ENCODE peak calls at places on chromosomes 13 and 19, in eight cellular contexts. One of them, this sample, is unnamed.

GRCh38 chr19:45469835-45470146 is 2.0 kb downstream of the FOSB start:
- DNase-seq in heart right ventricle: no peak
- DNase-seq in osteocyte: no peak
- DNase-seq in fibroblast of lung: no peak
- DNase-seq in HFFc6: no peak
- DNase-seq in NB4: no peak
- DNase-seq in cardiac muscle cell: peak
- DNase-seq in activated B cell treated with CpG ODN at 0.5 μM for 24 hours: no peak
- DNase-seq in this sample: no peak

GRCh38 chr13:28522871-28523270 is 27.9 kb upstream of the FLT1 start:
- DNase-seq in cardiac muscle cell: no peak
- DNase-seq in NB4: no peak
- DNase-seq in fibroblast of lung: no peak
- DNase-seq in activated B cell treated with CpG ODN at 0.5 μM for 24 hours: no peak
- DNase-seq in osteocyte: no peak
- DNase-seq in heart right ventricle: no peak
- DNase-seq in HFFc6: no peak
- DNase-seq in this sample: no peak

GRCh38 chr13:82747331-82747730 is 1134.9 kb downstream of the SLITRK1 start:
- DNase-seq in osteocyte: no peak
- DNase-seq in NB4: no peak
- DNase-seq in heart right ventricle: no peak
- DNase-seq in activated B cell treated with CpG ODN at 0.5 μM for 24 hours: no peak
- DNase-seq in fibroblast of lung: peak
- DNase-seq in cardiac muscle cell: no peak
- DNase-seq in HFFc6: peak
- DNase-seq in this sample: no peak

GRCh38 chr13:40665061-40665753 is 1.2 kb downstream of the FOXO1 start:
- DNase-seq in osteocyte: no peak
- DNase-seq in NB4: peak
- DNase-seq in cardiac muscle cell: peak
- DNase-seq in activated B cell treated with CpG ODN at 0.5 μM for 24 hours: no peak
- DNase-seq in fibroblast of lung: no peak
- DNase-seq in heart right ventricle: peak
- DNase-seq in HFFc6: no peak
- DNase-seq in this sample: peak

GRCh38 chr19:11821474-11821873 is 7.4 kb downstream of the ZNF440 start:
- DNase-seq in NB4: no peak
- DNase-seq in heart right ventricle: no peak
- DNase-seq in HFFc6: peak
- DNase-seq in fibroblast of lung: peak
- DNase-seq in osteocyte: no peak
- DNase-seq in cardiac muscle cell: no peak
- DNase-seq in activated B cell treated with CpG ODN at 0.5 μM for 24 hours: no peak
- DNase-seq in this sample: no peak

GRCh38 chr19:22831211-22831610 is 880 bp upstream of the ZNF723 start:
- DNase-seq in fibroblast of lung: no peak
- DNase-seq in heart right ventricle: no peak
- DNase-seq in activated B cell treated with CpG ODN at 0.5 μM for 24 hours: no peak
- DNase-seq in NB4: no peak
- DNase-seq in HFFc6: no peak
- DNase-seq in cardiac muscle cell: no peak
- DNase-seq in osteocyte: peak
- DNase-seq in this sample: no peak

GRCh38 chr19:39402417-39403297 is 4.0 kb upstream of the ZFP36 start:
- DNase-seq in NB4: peak
- DNase-seq in HFFc6: peak
- DNase-seq in fibroblast of lung: peak
- DNase-seq in activated B cell treated with CpG ODN at 0.5 μM for 24 hours: peak
- DNase-seq in cardiac muscle cell: peak
- DNase-seq in heart right ventricle: peak
- DNase-seq in osteocyte: peak
- DNase-seq in this sample: peak

GRCh38 chr19:31408460-31409124 is 59.4 kb upstream of the TSHZ3 start:
- DNase-seq in activated B cell treated with CpG ODN at 0.5 μM for 24 hours: no peak
- DNase-seq in heart right ventricle: peak
- DNase-seq in fibroblast of lung: peak
- DNase-seq in osteocyte: no peak
- DNase-seq in cardiac muscle cell: no peak
- DNase-seq in NB4: peak
- DNase-seq in HFFc6: peak
- DNase-seq in this sample: no peak

GRCh38 chr13:26117620-26118019 is 65.8 kb upstream of the SHISA2 start:
- DNase-seq in osteocyte: no peak
- DNase-seq in HFFc6: no peak
- DNase-seq in fibroblast of lung: no peak
- DNase-seq in NB4: no peak
- DNase-seq in activated B cell treated with CpG ODN at 0.5 μM for 24 hours: no peak
- DNase-seq in heart right ventricle: no peak
- DNase-seq in cardiac muscle cell: no peak
- DNase-seq in this sample: no peak

GRCh38 chr13:80131204-80131603 is 209.7 kb downstream of the SPRY2 start:
- DNase-seq in HFFc6: peak
- DNase-seq in activated B cell treated with CpG ODN at 0.5 μM for 24 hours: no peak
- DNase-seq in osteocyte: no peak
- DNase-seq in NB4: peak
- DNase-seq in cardiac muscle cell: peak
- DNase-seq in heart right ventricle: peak
- DNase-seq in fibroblast of lung: peak
- DNase-seq in this sample: peak

GRCh38 chr19:33428627-33429013 is 55.1 kb downstream of the CEBPG start:
- DNase-seq in fibroblast of lung: no peak
- DNase-seq in activated B cell treated with CpG ODN at 0.5 μM for 24 hours: no peak
- DNase-seq in cardiac muscle cell: no peak
- DNase-seq in NB4: no peak
- DNase-seq in heart right ventricle: no peak
- DNase-seq in osteocyte: no peak
- DNase-seq in HFFc6: no peak
- DNase-seq in this sample: peak

GRCh38 chr19:10820173-10820572 is 15.8 kb downstream of the TMED1 start:
- DNase-seq in NB4: no peak
- DNase-seq in HFFc6: no peak
- DNase-seq in cardiac muscle cell: no peak
- DNase-seq in osteocyte: no peak
- DNase-seq in activated B cell treated with CpG ODN at 0.5 μM for 24 hours: no peak
- DNase-seq in heart right ventricle: no peak
- DNase-seq in fibroblast of lung: no peak
- DNase-seq in this sample: no peak

GRCh38 chr19:8904597-8904996 is 72.4 kb downstream of the MBD3L1 start:
- DNase-seq in cardiac muscle cell: no peak
- DNase-seq in HFFc6: no peak
- DNase-seq in heart right ventricle: no peak
- DNase-seq in fibroblast of lung: no peak
- DNase-seq in osteocyte: no peak
- DNase-seq in NB4: no peak
- DNase-seq in activated B cell treated with CpG ODN at 0.5 μM for 24 hours: no peak
- DNase-seq in this sample: no peak

GRCh38 chr19:49749055-49749716 is 13.9 kb downstream of the TSKS start:
- DNase-seq in HFFc6: peak
- DNase-seq in heart right ventricle: no peak
- DNase-seq in NB4: no peak
- DNase-seq in cardiac muscle cell: no peak
- DNase-seq in fibroblast of lung: no peak
- DNase-seq in activated B cell treated with CpG ODN at 0.5 μM for 24 hours: no peak
- DNase-seq in osteocyte: no peak
- DNase-seq in this sample: no peak

GRCh38 chr19:11964496-11964857 is 363 bp upstream of the ZNF763 start:
- DNase-seq in NB4: no peak
- DNase-seq in osteocyte: no peak
- DNase-seq in HFFc6: peak
- DNase-seq in activated B cell treated with CpG ODN at 0.5 μM for 24 hours: no peak
- DNase-seq in cardiac muscle cell: no peak
- DNase-seq in fibroblast of lung: no peak
- DNase-seq in heart right ventricle: no peak
- DNase-seq in this sample: peak

GRCh38 chr13:68261105-68261504 is 1031.0 kb upstream of the PCDH9 start:
- DNase-seq in NB4: peak
- DNase-seq in cardiac muscle cell: no peak
- DNase-seq in osteocyte: no peak
- DNase-seq in fibroblast of lung: no peak
- DNase-seq in HFFc6: no peak
- DNase-seq in heart right ventricle: no peak
- DNase-seq in activated B cell treated with CpG ODN at 0.5 μM for 24 hours: no peak
- DNase-seq in this sample: no peak

GRCh38 chr19:55485439-55486011 is 537 bp downstream of the NAT14 start:
- DNase-seq in activated B cell treated with CpG ODN at 0.5 μM for 24 hours: no peak
- DNase-seq in HFFc6: no peak
- DNase-seq in heart right ventricle: no peak
- DNase-seq in NB4: no peak
- DNase-seq in cardiac muscle cell: no peak
- DNase-seq in fibroblast of lung: no peak
- DNase-seq in osteocyte: no peak
- DNase-seq in this sample: peak

DNA sequence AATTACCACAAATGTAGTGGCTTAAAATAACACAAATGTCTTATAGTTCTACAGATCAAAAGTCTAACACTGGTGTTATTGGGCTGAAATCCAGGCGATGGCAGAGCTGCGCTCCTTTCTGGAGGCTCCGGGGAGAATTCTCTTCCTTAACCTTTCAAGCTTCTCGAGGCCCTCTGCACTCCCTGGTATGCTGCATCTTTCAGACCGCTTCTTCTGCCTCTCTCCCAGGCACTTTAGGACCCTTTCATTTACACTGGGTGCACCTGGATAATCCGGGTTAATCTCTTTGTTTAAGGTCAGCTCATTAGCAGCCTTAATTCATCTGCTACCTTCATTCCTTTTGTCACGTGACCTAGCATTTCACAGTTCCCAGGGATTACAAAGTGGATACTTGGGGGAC is 211.3 kb upstream of the RFC3 start:
- DNase-seq in osteocyte: no peak
- DNase-seq in fibroblast of lung: no peak
- DNase-seq in NB4: no peak
- DNase-seq in heart right ventricle: no peak
- DNase-seq in HFFc6: no peak
- DNase-seq in cardiac muscle cell: peak
- DNase-seq in activated B cell treated with CpG ODN at 0.5 μM for 24 hours: no peak
- DNase-seq in this sample: no peak
- TF ChIP-seq CTCF in osteocyte: peak
- TF ChIP-seq CTCF in fibroblast of lung: no peak
- TF ChIP-seq CTCF in NB4: no peak
- TF ChIP-seq CTCF in heart right ventricle: no peak
- TF ChIP-seq CTCF in HFFc6: no peak
- TF ChIP-seq CTCF in cardiac muscle cell: peak
- TF ChIP-seq CTCF in activated B cell treated with CpG ODN at 0.5 μM for 24 hours: no peak
- TF ChIP-seq CTCF in this sample: no peak

GRCh38 chr13:113319371-113319770 is 22.3 kb downstream of the LAMP1 start:
- DNase-seq in osteocyte: no peak
- DNase-seq in HFFc6: no peak
- DNase-seq in activated B cell treated with CpG ODN at 0.5 μM for 24 hours: no peak
- DNase-seq in cardiac muscle cell: no peak
- DNase-seq in NB4: no peak
- DNase-seq in fibroblast of lung: no peak
- DNase-seq in heart right ventricle: no peak
- DNase-seq in this sample: peak

GRCh38 chr13:113320226-113320875 is 23.3 kb downstream of the LAMP1 start:
- DNase-seq in fibroblast of lung: no peak
- DNase-seq in HFFc6: no peak
- DNase-seq in heart right ventricle: no peak
- DNase-seq in activated B cell treated with CpG ODN at 0.5 μM for 24 hours: no peak
- DNase-seq in cardiac muscle cell: no peak
- DNase-seq in NB4: no peak
- DNase-seq in osteocyte: no peak
- DNase-seq in this sample: no peak

GRCh38 chr13:113317031-113317430 is 20.0 kb downstream of the LAMP1 start:
- DNase-seq in osteocyte: no peak
- DNase-seq in HFFc6: no peak
- DNase-seq in fibroblast of lung: no peak
- DNase-seq in activated B cell treated with CpG ODN at 0.5 μM for 24 hours: no peak
- DNase-seq in cardiac muscle cell: no peak
- DNase-seq in NB4: no peak
- DNase-seq in heart right ventricle: no peak
- DNase-seq in this sample: peak

GRCh38 chr13:113321546-113321945 is 24.5 kb downstream of the LAMP1 start:
- DNase-seq in activated B cell treated with CpG ODN at 0.5 μM for 24 hours: no peak
- DNase-seq in NB4: no peak
- DNase-seq in heart right ventricle: no peak
- DNase-seq in fibroblast of lung: no peak
- DNase-seq in HFFc6: no peak
- DNase-seq in cardiac muscle cell: no peak
- DNase-seq in osteocyte: no peak
- DNase-seq in this sample: peak

GRCh38 chr13:113318956-113319355 is 21.9 kb downstream of the LAMP1 start:
- DNase-seq in heart right ventricle: no peak
- DNase-seq in HFFc6: no peak
- DNase-seq in osteocyte: no peak
- DNase-seq in NB4: no peak
- DNase-seq in fibroblast of lung: no peak
- DNase-seq in activated B cell treated with CpG ODN at 0.5 μM for 24 hours: no peak
- DNase-seq in cardiac muscle cell: no peak
- DNase-seq in this sample: peak
- TF ChIP-seq CTCF in heart right ventricle: no peak
- TF ChIP-seq CTCF in HFFc6: no peak
- TF ChIP-seq CTCF in osteocyte: no peak
- TF ChIP-seq CTCF in NB4: no peak
- TF ChIP-seq CTCF in fibroblast of lung: no peak
- TF ChIP-seq CTCF in activated B cell treated with CpG ODN at 0.5 μM for 24 hours: no peak
- TF ChIP-seq CTCF in cardiac muscle cell: no peak
- TF ChIP-seq CTCF in this sample: no peak

DNA sequence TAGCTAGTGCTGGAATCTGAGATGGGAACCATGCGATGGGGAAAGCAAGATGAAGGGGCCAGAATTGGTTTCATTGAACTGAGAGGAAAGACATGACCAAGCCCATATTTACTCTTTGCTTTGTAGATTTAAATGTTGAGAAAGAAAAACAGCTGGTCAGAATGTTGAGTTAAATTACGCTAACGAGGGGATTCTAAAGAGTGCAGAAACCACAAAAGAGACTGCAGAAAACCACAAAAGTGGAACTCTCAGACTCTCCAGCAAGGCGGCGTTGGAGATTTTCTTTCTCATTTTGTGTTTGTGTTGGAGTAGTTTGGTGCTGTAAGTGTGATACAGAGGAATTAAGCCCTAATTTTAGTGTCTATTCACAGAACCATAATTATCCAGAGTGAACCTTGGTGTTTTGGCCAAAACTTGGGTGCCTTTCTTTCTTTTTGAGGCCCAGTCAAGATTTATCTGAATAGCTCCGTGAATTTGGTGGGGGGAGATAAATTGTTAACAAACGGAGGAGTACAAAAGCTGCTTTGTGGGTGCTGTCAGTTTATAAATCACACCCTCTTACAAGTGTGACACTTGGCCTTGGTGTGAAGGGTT is 26.3 kb downstream of the SAE1 start:
- DNase-seq in osteocyte: no peak
- DNase-seq in cardiac muscle cell: no peak
- DNase-seq in heart right ventricle: no peak
- DNase-seq in NB4: peak
- DNase-seq in HFFc6: no peak
- DNase-seq in fibroblast of lung: peak
- DNase-seq in activated B cell treated with CpG ODN at 0.5 μM for 24 hours: no peak
- DNase-seq in this sample: no peak
- TF ChIP-seq CTCF in osteocyte: no peak
- TF ChIP-seq CTCF in cardiac muscle cell: no peak
- TF ChIP-seq CTCF in heart right ventricle: no peak
- TF ChIP-seq CTCF in NB4: no peak
- TF ChIP-seq CTCF in HFFc6: no peak
- TF ChIP-seq CTCF in fibroblast of lung: no peak
- TF ChIP-seq CTCF in activated B cell treated with CpG ODN at 0.5 μM for 24 hours: no peak
- TF ChIP-seq CTCF in this sample: no peak

GRCh38 chr13:51683537-51684050 is 99.3 kb downstream of the WDFY2 start:
- DNase-seq in HFFc6: no peak
- DNase-seq in heart right ventricle: no peak
- DNase-seq in cardiac muscle cell: no peak
- DNase-seq in NB4: no peak
- DNase-seq in fibroblast of lung: no peak
- DNase-seq in activated B cell treated with CpG ODN at 0.5 μM for 24 hours: no peak
- DNase-seq in osteocyte: no peak
- DNase-seq in this sample: no peak
- TF ChIP-seq CTCF in HFFc6: no peak
- TF ChIP-seq CTCF in heart right ventricle: no peak
- TF ChIP-seq CTCF in cardiac muscle cell: no peak
- TF ChIP-seq CTCF in NB4: no peak
- TF ChIP-seq CTCF in fibroblast of lung: no peak
- TF ChIP-seq CTCF in activated B cell treated with CpG ODN at 0.5 μM for 24 hours: no peak
- TF ChIP-seq CTCF in osteocyte: no peak
- TF ChIP-seq CTCF in this sample: no peak